ENCODE peak calls at places on chromosomes 6 and 20, in eight cellular contexts. One of them, this sample, is unnamed.

GRCh38 chr6:169915769-169916550 is 164.5 kb downstream of the ERMARD start:
- DNase-seq in RPMI7951: no peak
- DNase-seq in right atrium auricular region: no peak
- DNase-seq in LHCN-M2: no peak
- DNase-seq in astrocyte of the spinal cord: no peak
- DNase-seq in adrenal gland: peak; percentile 28
- DNase-seq in bronchial epithelial cell: no peak
- DNase-seq in NCI-H2029: no peak
- DNase-seq in this sample: no peak

GRCh38 chr6:14743465-14744211 is 502.2 kb upstream of the JARID2 start:
- DNase-seq in RPMI7951: peak; percentile 100
- DNase-seq in right atrium auricular region: peak; percentile 73
- DNase-seq in LHCN-M2: peak; percentile 98
- DNase-seq in astrocyte of the spinal cord: peak; percentile 98
- DNase-seq in adrenal gland: peak; percentile 93
- DNase-seq in bronchial epithelial cell: peak; percentile 99
- DNase-seq in NCI-H2029: no peak
- DNase-seq in this sample: no peak

GRCh38 chr20:47973519-47974233 is 188.4 kb upstream of the SULF2 start:
- DNase-seq in RPMI7951: peak; percentile 82
- DNase-seq in right atrium auricular region: no peak
- DNase-seq in LHCN-M2: no peak
- DNase-seq in astrocyte of the spinal cord: no peak
- DNase-seq in adrenal gland: no peak
- DNase-seq in bronchial epithelial cell: no peak
- DNase-seq in NCI-H2029: no peak
- DNase-seq in this sample: no peak

GRCh38 chr20:40676466-40676865 is 12.6 kb downstream of the MAFB start:
- DNase-seq in RPMI7951: no peak
- DNase-seq in right atrium auricular region: no peak
- DNase-seq in LHCN-M2: no peak
- DNase-seq in astrocyte of the spinal cord: no peak
- DNase-seq in adrenal gland: no peak
- DNase-seq in bronchial epithelial cell: no peak
- DNase-seq in NCI-H2029: peak; percentile 5
- DNase-seq in this sample: no peak

GRCh38 chr6:43725643-43726580 is 38.3 kb upstream of the MRPS18A start:
- DNase-seq in RPMI7951: no peak
- DNase-seq in right atrium auricular region: no peak
- DNase-seq in LHCN-M2: no peak
- DNase-seq in astrocyte of the spinal cord: no peak
- DNase-seq in adrenal gland: no peak
- DNase-seq in bronchial epithelial cell: no peak
- DNase-seq in NCI-H2029: no peak
- DNase-seq in this sample: no peak

GRCh38 chr6:169205176-169206160 is 48.2 kb downstream of the THBS2 start:
- DNase-seq in RPMI7951: peak; percentile 90
- DNase-seq in right atrium auricular region: no peak
- DNase-seq in LHCN-M2: peak; percentile 56
- DNase-seq in astrocyte of the spinal cord: peak; percentile 75
- DNase-seq in adrenal gland: peak; percentile 45
- DNase-seq in bronchial epithelial cell: no peak
- DNase-seq in NCI-H2029: no peak
- DNase-seq in this sample: no peak

GRCh38 chr6:37038297-37039198 is 33.1 kb downstream of the FGD2 start:
- DNase-seq in RPMI7951: no peak
- DNase-seq in right atrium auricular region: peak; percentile 81
- DNase-seq in LHCN-M2: no peak
- DNase-seq in astrocyte of the spinal cord: peak; percentile 31
- DNase-seq in adrenal gland: peak; percentile 68
- DNase-seq in bronchial epithelial cell: no peak
- DNase-seq in NCI-H2029: no peak
- DNase-seq in this sample: no peak

GRCh38 chr20:2655331-2656116 is 3.1 kb downstream of the NOP56 start:
- DNase-seq in RPMI7951: no peak
- DNase-seq in right atrium auricular region: no peak
- DNase-seq in LHCN-M2: no peak
- DNase-seq in astrocyte of the spinal cord: no peak
- DNase-seq in adrenal gland: no peak
- DNase-seq in bronchial epithelial cell: no peak
- DNase-seq in NCI-H2029: no peak
- DNase-seq in this sample: no peak

GRCh38 chr6:124901105-124901504 is 61.1 kb upstream of the RNF217 start:
- DNase-seq in RPMI7951: no peak
- DNase-seq in right atrium auricular region: no peak
- DNase-seq in LHCN-M2: no peak
- DNase-seq in astrocyte of the spinal cord: no peak
- DNase-seq in adrenal gland: no peak
- DNase-seq in bronchial epithelial cell: peak; percentile 45
- DNase-seq in NCI-H2029: no peak
- DNase-seq in this sample: no peak

GRCh38 chr6:139124887-139125672 is 9.8 kb upstream of the HECA start:
- DNase-seq in RPMI7951: peak; percentile 85
- DNase-seq in right atrium auricular region: no peak
- DNase-seq in LHCN-M2: peak; percentile 87
- DNase-seq in astrocyte of the spinal cord: peak; percentile 62
- DNase-seq in adrenal gland: peak; percentile 78
- DNase-seq in bronchial epithelial cell: peak; percentile 77
- DNase-seq in NCI-H2029: no peak
- DNase-seq in this sample: peak; percentile 64

GRCh38 chr20:3160418-3160817 is 753 bp upstream of the FASTKD5 start:
- DNase-seq in RPMI7951: no peak
- DNase-seq in right atrium auricular region: no peak
- DNase-seq in LHCN-M2: no peak
- DNase-seq in astrocyte of the spinal cord: no peak
- DNase-seq in adrenal gland: no peak
- DNase-seq in bronchial epithelial cell: no peak
- DNase-seq in NCI-H2029: no peak
- DNase-seq in this sample: no peak